ENCODE peak calls at places on chromosomes 7 and 10, in four cellular contexts. T, V, D and J are unnamed samples.

GRCh38 chr10:103911021-103911459 is 6.9 kb downstream of the STN1 start:
- DNase-seq in T (no peak), V (peak), D (no peak), J (no peak)

GRCh38 chr7:43838201-43838659 is 31.1 kb downstream of the MRPS24 start:
- DNase-seq in T (no peak), V (no peak), D (no peak), J (peak)

GRCh38 chr7:97011536-97012292 is 6.4 kb downstream of the DLX6 start:
- DNase-seq in T (no peak), V (no peak), D (no peak), J (no peak)

GRCh38 chr7:143256325-143256724 is 6.9 kb upstream of the GSTK1 start:
- DNase-seq in T (no peak), V (peak), D (no peak), J (no peak)

GRCh38 chr10:11160982-11161554 is 143.4 kb downstream of the CELF2 start:
- DNase-seq in T (no peak), V (no peak), D (no peak), J (no peak)

GRCh38 chr10:62506371-62506770 is 132.2 kb downstream of the ZNF365 start:
- DNase-seq in T (no peak), V (peak), D (no peak), J (no peak)

GRCh38 chr7:139526578-139527544 is 3.4 kb downstream of the CLEC2L start:
- DNase-seq in T (no peak), V (no peak), D (no peak), J (peak)

GRCh38 chr7:158497627-158498026 is 90.0 kb downstream of the PTPRN2 start:
- DNase-seq in T (no peak), V (no peak), D (no peak), J (peak)

GRCh38 chr10:72126872-72127232 is 38.5 kb upstream of the SPOCK2 start:
- DNase-seq in T (no peak), V (no peak), D (no peak), J (no peak)

DNA sequence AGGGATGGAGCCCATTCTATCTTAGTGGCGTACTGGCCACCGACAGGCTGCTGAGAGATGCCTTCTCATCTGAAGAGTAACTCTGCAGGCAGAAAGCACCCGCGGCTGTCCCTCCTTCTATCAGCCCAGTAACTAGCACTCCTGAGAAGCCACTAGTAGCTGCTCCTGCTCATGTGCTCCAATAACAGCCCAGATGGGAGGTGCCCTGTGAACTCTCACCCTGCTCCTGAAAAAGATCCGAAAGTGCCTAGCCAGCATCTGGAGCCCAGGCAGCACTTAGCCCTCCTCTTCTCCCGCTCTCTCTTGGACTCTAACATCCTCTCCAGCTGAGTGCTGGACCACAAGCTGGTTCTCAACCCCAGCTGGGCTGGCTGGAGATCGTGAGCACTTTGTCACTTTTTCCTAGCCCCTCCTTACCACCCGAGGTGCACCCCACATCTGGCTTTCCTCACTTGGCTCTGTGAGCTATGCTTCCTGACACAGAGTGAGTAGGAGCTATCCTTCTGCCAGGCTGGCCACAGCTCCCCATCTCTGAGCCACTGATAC is 239.2 kb downstream of the GRID1 start:
- DNase-seq in T (no peak), V (no peak), D (no peak), J (no peak)
- TF ChIP-seq CTCF in T (no peak), V (no peak), D (no peak), J (no peak)

DNA sequence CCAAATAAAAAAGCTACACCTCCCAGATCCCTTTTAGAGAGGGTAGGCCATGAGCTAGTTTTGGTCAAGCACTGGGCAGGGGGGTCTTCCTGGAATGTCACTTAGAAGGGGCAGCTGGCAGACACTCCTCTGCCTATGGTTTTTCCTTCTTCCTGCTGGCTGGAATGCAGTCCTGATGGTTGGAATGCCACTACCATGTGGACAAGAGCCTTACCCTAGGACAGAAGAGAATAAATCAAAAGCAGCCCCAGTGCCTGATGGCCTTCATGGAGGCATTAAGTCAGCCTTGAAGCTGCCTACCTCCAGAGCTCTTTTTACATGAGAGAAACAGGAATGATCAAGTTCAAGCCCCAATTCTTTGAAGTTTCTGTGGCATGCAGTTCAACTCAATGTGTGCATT is 43.5 kb upstream of the SORBS1 start:
- DNase-seq in T (no peak), V (no peak), D (peak), J (no peak)
- TF ChIP-seq CTCF in T (no peak), V (no peak), D (no peak), J (no peak)

DNA sequence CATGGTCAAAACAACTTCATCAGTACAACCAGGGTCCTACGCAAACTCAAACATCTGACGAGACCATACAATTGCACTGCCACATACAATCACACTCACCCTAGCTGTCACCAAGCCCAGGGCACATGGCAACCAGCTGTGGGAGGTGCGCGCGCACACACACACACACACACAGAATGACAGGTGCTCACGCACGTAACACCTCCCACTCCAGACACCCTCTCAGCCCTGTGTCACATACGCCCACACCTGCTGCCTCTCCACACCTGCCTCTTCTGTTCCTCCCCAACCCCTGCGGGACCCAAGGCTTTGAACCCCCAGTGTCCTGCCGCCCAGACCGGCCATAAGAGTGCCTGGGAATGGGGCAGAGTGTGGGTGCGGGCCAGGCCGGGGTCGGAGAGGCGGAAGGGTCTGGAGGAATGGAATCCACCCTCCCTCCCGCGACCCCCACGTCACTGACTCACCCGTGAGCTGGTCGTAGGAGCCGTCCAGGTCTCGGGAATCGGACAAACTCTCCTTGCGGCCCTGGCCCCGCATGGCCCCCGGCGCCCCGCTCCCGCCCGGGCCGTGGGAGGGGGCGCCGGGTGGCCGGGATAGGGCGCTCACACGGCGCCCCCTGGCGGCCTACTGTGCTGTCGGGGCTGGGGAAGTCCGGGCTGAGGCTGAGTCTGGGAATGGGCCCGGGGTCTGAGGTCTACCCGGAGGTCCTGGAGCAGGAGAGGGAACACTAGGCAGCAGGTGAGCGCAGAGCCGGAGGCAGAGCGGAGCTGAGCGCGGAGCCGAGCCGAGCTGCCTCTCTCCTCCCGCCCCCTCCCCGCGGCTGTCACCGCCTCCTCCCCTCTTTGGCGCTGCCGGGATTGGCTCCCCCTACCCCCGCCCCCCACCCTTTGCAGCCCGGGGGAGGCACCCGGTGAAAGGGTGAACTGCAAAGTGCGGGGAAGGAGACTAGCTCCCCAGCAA is at the start of gene KCNIP2:
- DNase-seq in T (no peak), V (peak), D (peak), J (peak)
- TF ChIP-seq CTCF in T (peak), V (peak), D (peak), J (peak)

GRCh38 chr7:100053201-100053600 is 3.6 kb downstream of the ZSCAN21 start:
- DNase-seq in T (peak), V (peak), D (peak), J (peak)
- TF ChIP-seq CTCF in T (peak), V (peak), D (peak), J (no peak)

GRCh38 chr10:94046152-94046551 is 52.4 kb downstream of the PLCE1 start:
- DNase-seq in T (no peak), V (no peak), D (no peak), J (no peak)

GRCh38 chr10:94038024-94038423 is 44.3 kb downstream of the PLCE1 start:
- DNase-seq in T (no peak), V (no peak), D (peak), J (no peak)

GRCh38 chr10:94043431-94043990 is 49.8 kb downstream of the PLCE1 start:
- DNase-seq in T (no peak), V (no peak), D (no peak), J (no peak)

GRCh38 chr10:94042814-94043175 is 49.1 kb downstream of the PLCE1 start:
- DNase-seq in T (no peak), V (no peak), D (no peak), J (no peak)

DNA sequence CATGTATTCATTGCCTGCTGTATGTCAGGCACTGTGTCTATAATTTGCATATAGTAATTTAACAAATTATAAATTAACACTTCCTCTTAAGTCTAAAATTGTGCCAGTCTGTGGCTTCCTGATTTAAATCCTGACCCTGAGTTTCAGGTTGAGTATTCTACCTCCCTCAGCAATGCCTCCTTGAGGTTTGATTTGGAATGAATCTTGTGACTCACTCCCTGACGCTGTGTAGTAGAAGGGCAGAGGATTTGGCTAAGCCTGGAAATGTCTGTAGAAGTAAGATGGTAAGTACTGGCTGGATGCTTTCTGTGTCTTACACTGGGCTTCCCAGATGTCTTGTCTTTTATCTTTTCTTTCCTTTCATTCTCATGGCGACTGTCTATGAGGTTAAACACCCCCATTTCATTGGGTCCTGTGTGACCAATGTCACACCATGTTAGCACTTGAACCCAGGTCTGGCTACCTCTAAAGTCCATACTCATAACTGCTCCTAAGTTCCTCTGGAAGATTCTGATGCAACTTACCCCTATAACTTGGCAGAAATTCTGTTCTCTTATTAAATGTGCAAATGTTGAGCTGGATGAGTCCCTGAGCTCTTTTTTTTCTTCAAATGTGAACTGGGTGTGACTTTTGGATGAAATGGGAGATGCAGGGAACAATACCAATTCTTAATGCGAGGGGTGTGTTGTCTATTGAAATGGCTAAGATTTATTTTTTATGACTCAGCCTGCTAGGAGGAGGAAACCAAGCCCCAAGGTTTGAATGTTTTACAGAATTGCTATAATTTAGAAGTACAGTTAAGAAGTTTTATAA is 48.5 kb downstream of the PLCE1 start:
- DNase-seq in T (no peak), V (peak), D (no peak), J (no peak)
- TF ChIP-seq CTCF in T (no peak), V (no peak), D (peak), J (no peak)

GRCh38 chr10:4529266-4529665 is 296.7 kb upstream of the AKR1E2 start:
- DNase-seq in T (no peak), V (no peak), D (no peak), J (no peak)

GRCh38 chr10:4522296-4523000 is 303.6 kb upstream of the AKR1E2 start:
- DNase-seq in T (no peak), V (no peak), D (no peak), J (no peak)

GRCh38 chr10:4525095-4525494 is 300.9 kb upstream of the AKR1E2 start:
- DNase-seq in T (no peak), V (no peak), D (no peak), J (no peak)

GRCh38 chr10:4527281-4527960 is 298.6 kb upstream of the AKR1E2 start:
- DNase-seq in T (no peak), V (no peak), D (no peak), J (no peak)

GRCh38 chr10:4526426-4526825 is 299.6 kb upstream of the AKR1E2 start:
- DNase-seq in T (no peak), V (no peak), D (no peak), J (no peak)
- TF ChIP-seq CTCF in T (no peak), V (no peak), D (no peak), J (no peak)